ENCODE peak calls at places on chromosomes 12 and 14, in nine cellular contexts. One of them, this sample, is unnamed. For H3K9me3, the result is how much of the 10 kb centered on the place peaks cover.

GRCh38 chr12:68106660-68107059 is 52.9 kb downstream of the IFNG start:
- DNase-seq in ovary: no peak
- DNase-seq in uterus: no peak
- DNase-seq in IMR-90: no peak
- DNase-seq in endothelial cell of umbilical vein: no peak
- DNase-seq in A549: no peak
- DNase-seq in K562: no peak
- DNase-seq in spleen: no peak
- DNase-seq in thyroid gland: no peak
- DNase-seq in this sample: no peak

GRCh38 chr14:101601603-101602465 is 40.5 kb downstream of the DIO3 start:
- DNase-seq in ovary: peak
- DNase-seq in uterus: no peak
- DNase-seq in IMR-90: no peak
- DNase-seq in endothelial cell of umbilical vein: no peak
- DNase-seq in A549: no peak
- DNase-seq in K562: no peak
- DNase-seq in spleen: peak
- DNase-seq in thyroid gland: no peak
- DNase-seq in this sample: no peak

GRCh38 chr12:46663297-46663696 is 162.5 kb downstream of the SLC38A4 start:
- DNase-seq in ovary: no peak
- DNase-seq in uterus: no peak
- DNase-seq in IMR-90: no peak
- DNase-seq in endothelial cell of umbilical vein: no peak
- DNase-seq in A549: peak
- DNase-seq in K562: no peak
- DNase-seq in spleen: no peak
- DNase-seq in thyroid gland: no peak
- DNase-seq in this sample: no peak

GRCh38 chr14:66111891-66112290 is 374.3 kb upstream of the CCDC196 start:
- DNase-seq in ovary: no peak
- DNase-seq in uterus: no peak
- DNase-seq in IMR-90: no peak
- DNase-seq in endothelial cell of umbilical vein: no peak
- DNase-seq in A549: no peak
- DNase-seq in K562: no peak
- DNase-seq in spleen: no peak
- DNase-seq in thyroid gland: no peak
- DNase-seq in this sample: no peak

GRCh38 chr12:96235497-96235826 is 41.3 kb downstream of the ELK3 start:
- DNase-seq in ovary: no peak
- DNase-seq in uterus: no peak
- DNase-seq in IMR-90: no peak
- DNase-seq in endothelial cell of umbilical vein: no peak
- DNase-seq in A549: peak
- DNase-seq in K562: no peak
- DNase-seq in spleen: no peak
- DNase-seq in thyroid gland: no peak
- DNase-seq in this sample: no peak

GRCh38 chr14:33451211-33451610 is 499.7 kb downstream of the EGLN3 start:
- DNase-seq in ovary: no peak
- DNase-seq in uterus: peak
- DNase-seq in IMR-90: no peak
- DNase-seq in endothelial cell of umbilical vein: no peak
- DNase-seq in A549: no peak
- DNase-seq in K562: no peak
- DNase-seq in spleen: no peak
- DNase-seq in thyroid gland: peak
- DNase-seq in this sample: no peak

GRCh38 chr12:1800646-1801284 is 19.6 kb upstream of the LRTM2 start:
- DNase-seq in ovary: no peak
- DNase-seq in uterus: no peak
- DNase-seq in IMR-90: peak
- DNase-seq in endothelial cell of umbilical vein: peak
- DNase-seq in A549: peak
- DNase-seq in K562: no peak
- DNase-seq in spleen: peak
- DNase-seq in thyroid gland: no peak
- DNase-seq in this sample: no peak

GRCh38 chr12:111788178-111788654 is 21.5 kb downstream of the ALDH2 start:
- DNase-seq in ovary: peak
- DNase-seq in uterus: no peak
- DNase-seq in IMR-90: peak
- DNase-seq in endothelial cell of umbilical vein: no peak
- DNase-seq in A549: peak
- DNase-seq in K562: no peak
- DNase-seq in spleen: no peak
- DNase-seq in thyroid gland: peak
- DNase-seq in this sample: no peak

GRCh38 chr14:102986810-102987579 is 64.5 kb downstream of the AMN start:
- DNase-seq in ovary: no peak
- DNase-seq in uterus: no peak
- DNase-seq in IMR-90: peak
- DNase-seq in endothelial cell of umbilical vein: peak
- DNase-seq in A549: no peak
- DNase-seq in K562: no peak
- DNase-seq in spleen: peak
- DNase-seq in thyroid gland: no peak
- DNase-seq in this sample: peak

GRCh38 chr12:9107542-9107873 is 8.2 kb downstream of the A2M start:
- DNase-seq in ovary: no peak
- DNase-seq in uterus: no peak
- DNase-seq in IMR-90: no peak
- DNase-seq in endothelial cell of umbilical vein: no peak
- DNase-seq in A549: no peak
- DNase-seq in K562: no peak
- DNase-seq in spleen: no peak
- DNase-seq in thyroid gland: no peak
- DNase-seq in this sample: no peak

GRCh38 chr12:32697445-32697844 is 18.3 kb downstream of the DNM1L start:
- DNase-seq in ovary: no peak
- DNase-seq in uterus: no peak
- DNase-seq in IMR-90: no peak
- DNase-seq in endothelial cell of umbilical vein: no peak
- DNase-seq in A549: no peak
- DNase-seq in K562: no peak
- DNase-seq in spleen: no peak
- DNase-seq in thyroid gland: no peak
- DNase-seq in this sample: no peak

GRCh38 chr12:6534914-6535696 is 788 bp downstream of the GAPDH start:
- DNase-seq in ovary: peak
- DNase-seq in uterus: peak
- DNase-seq in IMR-90: peak
- DNase-seq in endothelial cell of umbilical vein: peak
- DNase-seq in A549: peak
- DNase-seq in K562: peak
- DNase-seq in spleen: peak
- DNase-seq in thyroid gland: peak
- DNase-seq in this sample: peak

GRCh38 chr12:6536894-6537579 is 2.7 kb downstream of the GAPDH start:
- DNase-seq in ovary: peak
- DNase-seq in uterus: no peak
- DNase-seq in IMR-90: no peak
- DNase-seq in endothelial cell of umbilical vein: no peak
- DNase-seq in A549: peak
- DNase-seq in K562: no peak
- DNase-seq in spleen: no peak
- DNase-seq in thyroid gland: no peak
- DNase-seq in this sample: no peak

GRCh38 chr12:6535697-6535946 is 1.3 kb downstream of the GAPDH start:
- DNase-seq in ovary: no peak
- DNase-seq in uterus: no peak
- DNase-seq in IMR-90: no peak
- DNase-seq in endothelial cell of umbilical vein: no peak
- DNase-seq in A549: no peak
- DNase-seq in K562: no peak
- DNase-seq in spleen: no peak
- DNase-seq in thyroid gland: no peak
- DNase-seq in this sample: no peak

GRCh38 chr12:6534158-6534913 is at the start of gene GAPDH:
- DNase-seq in ovary: peak
- DNase-seq in uterus: peak
- DNase-seq in IMR-90: peak
- DNase-seq in endothelial cell of umbilical vein: peak
- DNase-seq in A549: peak
- DNase-seq in K562: peak
- DNase-seq in spleen: peak
- DNase-seq in thyroid gland: peak
- DNase-seq in this sample: peak

GRCh38 chr12:6535960-6536847 is 1.9 kb downstream of the GAPDH start:
- DNase-seq in ovary: peak
- DNase-seq in uterus: no peak
- DNase-seq in IMR-90: no peak
- DNase-seq in endothelial cell of umbilical vein: no peak
- DNase-seq in A549: no peak
- DNase-seq in K562: no peak
- DNase-seq in spleen: no peak
- DNase-seq in thyroid gland: no peak
- DNase-seq in this sample: no peak
- TF ChIP-seq POLR2A in ovary: no peak
- TF ChIP-seq POLR2A in uterus: no peak
- TF ChIP-seq POLR2A in IMR-90: peak
- TF ChIP-seq POLR2A in endothelial cell of umbilical vein: no peak
- TF ChIP-seq POLR2A in A549: no peak
- TF ChIP-seq POLR2A in K562: peak
- TF ChIP-seq POLR2A in spleen: no peak
- TF ChIP-seq POLR2A in thyroid gland: no peak
- TF ChIP-seq POLR2A in this sample: no peak

DNA sequence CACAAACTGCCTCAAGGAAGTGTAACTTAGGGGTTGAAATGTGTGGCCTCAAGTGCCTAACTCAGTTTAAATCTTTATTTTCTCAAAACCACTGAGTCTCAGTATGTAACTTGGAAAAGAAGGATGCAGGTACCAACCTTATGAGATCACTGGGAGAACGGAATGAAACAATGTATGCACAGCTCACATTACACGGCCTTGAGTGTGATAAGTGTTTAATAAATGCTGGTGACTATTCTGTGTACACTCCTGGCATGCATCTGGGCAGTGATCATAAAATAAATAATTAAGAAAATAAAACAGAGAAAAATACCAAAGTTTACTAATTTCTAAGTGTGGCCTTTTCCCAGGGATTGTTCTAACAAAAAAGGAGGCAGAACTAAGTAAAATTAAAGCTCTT is 974.5 kb upstream of the FLRT2 start:
- DNase-seq in ovary: no peak
- DNase-seq in uterus: no peak
- DNase-seq in IMR-90: no peak
- DNase-seq in endothelial cell of umbilical vein: no peak
- DNase-seq in A549: no peak
- DNase-seq in K562: no peak
- DNase-seq in spleen: no peak
- DNase-seq in thyroid gland: no peak
- DNase-seq in this sample: no peak
- H3K9me3 ChIP-seq in ovary: under half
- H3K9me3 ChIP-seq in uterus: under half
- H3K9me3 ChIP-seq in IMR-90: under half
- H3K9me3 ChIP-seq in endothelial cell of umbilical vein: under half
- H3K9me3 ChIP-seq in A549: under half
- H3K9me3 ChIP-seq in K562: under half
- H3K9me3 ChIP-seq in spleen: under half
- H3K9me3 ChIP-seq in thyroid gland: under half
- H3K9me3 ChIP-seq in this sample: under half

DNA sequence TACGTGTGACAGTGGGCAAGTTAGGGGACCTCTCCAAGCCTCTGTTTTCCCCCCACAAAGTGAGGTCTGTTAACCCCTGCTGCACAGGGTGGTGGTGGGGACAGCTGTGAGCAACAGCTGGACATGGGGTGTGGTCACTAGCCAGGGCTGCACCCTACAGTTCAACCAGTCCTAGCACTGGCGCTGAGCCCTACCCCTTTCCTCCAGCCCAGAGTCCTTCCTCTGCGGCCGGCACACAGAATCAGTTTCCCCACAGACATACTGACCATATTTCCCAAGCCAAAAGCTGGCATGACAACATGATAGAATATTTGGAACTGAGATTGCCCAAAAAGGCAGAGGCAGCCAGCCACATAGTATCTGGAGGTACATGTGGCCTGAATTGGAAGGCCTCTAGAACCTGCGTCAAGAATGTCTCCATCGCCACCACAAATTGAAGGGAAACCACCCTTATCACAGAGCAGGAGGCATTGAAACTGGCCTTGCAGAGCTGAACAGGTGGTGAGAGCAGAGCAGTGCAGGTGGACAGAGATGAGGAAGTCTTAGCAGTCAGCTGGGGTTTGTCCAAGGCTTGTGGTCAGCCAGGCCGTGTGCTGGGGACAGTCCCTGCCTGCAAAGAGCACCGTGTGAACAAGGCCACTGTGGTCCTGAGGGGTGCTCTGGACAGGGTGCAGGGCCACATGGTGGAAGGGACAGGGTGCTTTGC is 21.2 kb downstream of the DEGS2 start:
- DNase-seq in ovary: no peak
- DNase-seq in uterus: no peak
- DNase-seq in IMR-90: no peak
- DNase-seq in endothelial cell of umbilical vein: no peak
- DNase-seq in A549: no peak
- DNase-seq in K562: no peak
- DNase-seq in spleen: no peak
- DNase-seq in thyroid gland: no peak
- DNase-seq in this sample: no peak
- TF ChIP-seq POLR2A in ovary: no peak
- TF ChIP-seq POLR2A in uterus: no peak
- TF ChIP-seq POLR2A in IMR-90: no peak
- TF ChIP-seq POLR2A in endothelial cell of umbilical vein: no peak
- TF ChIP-seq POLR2A in A549: no peak
- TF ChIP-seq POLR2A in K562: no peak
- TF ChIP-seq POLR2A in spleen: no peak
- TF ChIP-seq POLR2A in thyroid gland: no peak
- TF ChIP-seq POLR2A in this sample: no peak

GRCh38 chr14:91261115-91261514 is 16.6 kb upstream of the GPR68 start:
- DNase-seq in ovary: no peak
- DNase-seq in uterus: no peak
- DNase-seq in IMR-90: no peak
- DNase-seq in endothelial cell of umbilical vein: no peak
- DNase-seq in A549: no peak
- DNase-seq in K562: no peak
- DNase-seq in spleen: no peak
- DNase-seq in thyroid gland: no peak
- DNase-seq in this sample: no peak
- H3K9me3 ChIP-seq in ovary: under half
- H3K9me3 ChIP-seq in uterus: under half
- H3K9me3 ChIP-seq in IMR-90: under half
- H3K9me3 ChIP-seq in endothelial cell of umbilical vein: under half
- H3K9me3 ChIP-seq in A549: under half
- H3K9me3 ChIP-seq in K562: under half
- H3K9me3 ChIP-seq in spleen: under half
- H3K9me3 ChIP-seq in thyroid gland: under half
- H3K9me3 ChIP-seq in this sample: under half

This sample was measured in prostate gland.